ENCODE peak calls at places on chromosomes 13 and 19, in six cellular contexts. N is H9; W is H1; B is thoracic aorta; R is effector memory CD4-positive, alpha-beta T cell; Q is fibroblast of lung. S is an unnamed sample.

GRCh38 chr19:10149427-10149826 is 29.7 kb upstream of the EIF3G start:
- DNase-seq in Q (no peak), W (no peak), R (no peak), N (no peak), B (no peak), S (no peak)

GRCh38 chr13:40640845-40641458 is 25.5 kb downstream of the FOXO1 start:
- DNase-seq in Q (no peak), R (peak; percentile 36), B (no peak), N (no peak), W (no peak), S (no peak)

GRCh38 chr19:14450168-14450874 is 17.2 kb downstream of the PKN1 start:
- DNase-seq in N (peak; percentile 99), R (peak; percentile 54), Q (no peak), W (peak; percentile 94), B (no peak), S (peak; percentile 94)

GRCh38 chr19:30890033-30890432 is 459.2 kb downstream of the TSHZ3 start:
- DNase-seq in B (no peak), R (no peak), N (no peak), Q (no peak), W (no peak), S (no peak)

GRCh38 chr13:45441633-45442032 is 23.1 kb upstream of the COG3 start:
- DNase-seq in W (no peak), N (no peak), B (no peak), R (no peak), Q (peak; percentile 29), S (no peak)

GRCh38 chr19:50975766-50976165 is 6.4 kb upstream of the KLK6 start:
- DNase-seq in B (no peak), Q (no peak), W (no peak), N (peak; percentile 90), R (no peak), S (no peak)

GRCh38 chr19:44305457-44305856 is 632 bp upstream of the ZNF235 start:
- DNase-seq in B (no peak), Q (no peak), R (no peak), N (no peak), W (no peak), S (no peak)

GRCh38 chr19:41860419-41861097 is 503 bp downstream of the RPS19 start:
- DNase-seq in R (no peak), Q (peak; percentile 22), B (no peak), W (no peak), N (no peak), S (peak; percentile 61)

GRCh38 chr19:7106711-7107657 is 37.5 kb downstream of the ZNF557 start:
- DNase-seq in N (no peak), W (no peak), Q (no peak), B (no peak), R (no peak), S (no peak)

GRCh38 chr19:29724102-29724641 is 9.1 kb upstream of the C19orf12 start:
- DNase-seq in R (no peak), B (no peak), N (peak; percentile 61), W (no peak), Q (peak; percentile 32), S (no peak)

GRCh38 chr19:5954293-5954692 is 23.6 kb downstream of the RANBP3 start:
- DNase-seq in W (no peak), B (no peak), N (no peak), Q (peak; percentile 32), R (no peak), S (no peak)

GRCh38 chr19:28051047-28051446 is 1161.9 kb downstream of the UQCRFS1 start:
- DNase-seq in Q (no peak), R (no peak), N (peak; percentile 22), B (no peak), W (no peak), S (no peak)

GRCh38 chr13:108070491-108070890 is 144.8 kb downstream of the LIG4 start:
- DNase-seq in R (no peak), Q (peak; percentile 4), N (no peak), B (no peak), W (no peak), S (no peak)

GRCh38 chr19:43624933-43625332 is 5.5 kb upstream of the ZNF428 start:
- DNase-seq in Q (no peak), R (peak; percentile 75), W (no peak), N (peak; percentile 96), B (no peak), S (peak; percentile 97)

GRCh38 chr13:104414771-104415170 is 1348.6 kb upstream of the SLC10A2 start:
- DNase-seq in B (no peak), R (no peak), W (no peak), N (no peak), Q (peak; percentile 4), S (no peak)

GRCh38 chr13:108214511-108215383 is 589 bp downstream of the LIG4 start:
- DNase-seq in B (no peak), W (no peak), N (peak; percentile 50), R (no peak), Q (no peak), S (no peak)

GRCh38 chr13:28753208-28753892 is 34.6 kb upstream of the SLC46A3 start:
- DNase-seq in Q (peak; percentile 86), R (no peak), B (peak; percentile 55), N (peak; percentile 79), W (no peak), S (no peak)

GRCh38 chr19:6970478-6970877 is 50.8 kb downstream of the MBD3L2B start:
- DNase-seq in W (no peak), R (no peak), N (no peak), Q (no peak), B (no peak), S (peak; percentile 82)

GRCh38 chr13:45519473-45519872 is 54.7 kb downstream of the COG3 start:
- DNase-seq in W (no peak), R (no peak), N (no peak), B (no peak), Q (no peak), S (no peak)

GRCh38 chr13:37277435-37278144 is 172.1 kb upstream of the CSNK1A1L start:
- DNase-seq in N (no peak), W (no peak), R (no peak), B (no peak), Q (peak; percentile 80), S (no peak)

GRCh38 chr19:13128583-13128982 is 10.5 kb downstream of the NACC1 start:
- DNase-seq in W (no peak), B (no peak), N (peak; percentile 18), R (no peak), Q (no peak), S (no peak)
- H3K4me1 ChIP-seq in W (peaks cover 3% of the 10 kb centered on the region), B (no peaks in the 10 kb centered on the region), N (no peaks in the 10 kb centered on the region), R (peaks cover 14% of the 10 kb centered on the region), Q (no peaks in the 10 kb centered on the region), S (no peaks in the 10 kb centered on the region)

GRCh38 chr13:98544105-98544710 is 32.7 kb downstream of the STK24 start:
- DNase-seq in W (no peak), Q (no peak), N (no peak), R (no peak), B (no peak), S (no peak)

GRCh38 chr13:98541701-98542203 is 35.2 kb downstream of the STK24 start:
- DNase-seq in B (no peak), W (no peak), Q (no peak), N (no peak), R (no peak), S (no peak)

GRCh38 chr13:98543380-98544104 is 33.4 kb downstream of the STK24 start:
- DNase-seq in N (no peak), W (no peak), Q (no peak), B (no peak), R (no peak), S (no peak)

GRCh38 chr13:98541211-98541610 is 35.7 kb downstream of the STK24 start:
- DNase-seq in R (no peak), B (no peak), Q (no peak), W (no peak), N (no peak), S (no peak)

DNA sequence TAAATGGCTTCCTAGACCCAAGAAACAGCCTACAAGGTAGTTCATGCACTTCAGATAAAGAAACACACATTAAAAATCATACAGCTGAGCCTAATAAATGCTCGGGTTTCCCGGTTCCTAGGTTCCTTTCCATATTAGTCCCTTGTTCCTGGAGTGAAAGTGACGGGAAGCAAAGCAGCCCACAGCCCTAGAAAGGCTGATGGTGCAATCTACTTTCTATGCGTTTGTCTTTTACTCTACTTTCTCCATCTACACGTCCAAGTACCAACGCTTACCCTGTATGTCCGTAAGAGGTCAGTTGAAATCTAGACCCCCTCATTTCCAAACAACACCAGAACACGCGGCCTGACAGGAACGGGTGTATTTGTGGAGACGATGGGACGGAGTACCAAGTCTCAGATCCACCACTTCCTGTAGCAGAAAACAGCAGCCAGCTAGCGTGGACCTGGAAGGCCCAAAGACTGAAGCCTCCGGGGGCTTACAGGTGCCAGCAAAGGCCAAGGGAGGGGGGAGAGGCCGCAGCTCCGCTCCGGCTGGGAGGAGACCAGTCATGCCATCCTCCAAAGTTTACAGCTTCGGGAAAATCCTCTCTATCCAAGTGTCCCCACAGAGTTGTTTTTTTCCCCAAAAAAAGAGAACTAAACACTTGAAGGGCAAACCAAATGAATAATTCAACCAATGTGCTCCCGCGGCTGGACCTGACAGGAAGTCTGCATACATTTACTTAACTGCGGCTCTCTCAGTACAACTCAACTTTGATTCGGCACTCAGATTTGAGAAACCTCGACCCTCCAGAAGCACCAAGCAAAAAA is 34.1 kb downstream of the STK24 start:
- DNase-seq in Q (no peak), B (no peak), R (no peak), N (no peak), W (no peak), S (no peak)
- H3K4me1 ChIP-seq in Q (peaks cover 35% of the 10 kb centered on the region), B (peaks cover 16% of the 10 kb centered on the region), R (peaks cover 61% of the 10 kb centered on the region), N (peaks cover 15% of the 10 kb centered on the region), W (peaks cover 13% of the 10 kb centered on the region), S (peaks cover 30% of the 10 kb centered on the region)

GRCh38 chr13:26422036-26422435 is 135.4 kb upstream of the WASF3 start:
- DNase-seq in W (no peak), B (no peak), N (no peak), Q (no peak), R (no peak), S (no peak)

GRCh38 chr13:26423634-26424033 is 133.8 kb upstream of the WASF3 start:
- DNase-seq in W (no peak), Q (peak; percentile 19), N (no peak), R (no peak), B (peak; percentile 7), S (no peak)

GRCh38 chr13:26425439-26426358 is 131.8 kb upstream of the WASF3 start:
- DNase-seq in Q (peak; percentile 68), N (no peak), R (no peak), B (no peak), W (no peak), S (no peak)

GRCh38 chr13:26420282-26420960 is 137.1 kb upstream of the WASF3 start:
- DNase-seq in B (no peak), W (no peak), N (no peak), R (no peak), Q (peak; percentile 6), S (no peak)

GRCh38 chr13:26424181-26424580 is 133.3 kb upstream of the WASF3 start:
- DNase-seq in R (no peak), Q (no peak), W (no peak), B (no peak), N (no peak), S (no peak)
- H3K4me1 ChIP-seq in R (no peaks in the 10 kb centered on the region), Q (no peaks in the 10 kb centered on the region), W (no peaks in the 10 kb centered on the region), B (peaks cover 20% of the 10 kb centered on the region), N (no peaks in the 10 kb centered on the region), S (no peaks in the 10 kb centered on the region)

GRCh38 chr13:58906329-58907007 is 1257.3 kb downstream of the DIAPH3 start:
- DNase-seq in Q (peak; percentile 15), W (no peak), R (no peak), B (no peak), N (peak; percentile 31), S (no peak)
- H3K4me1 ChIP-seq in Q (no peaks in the 10 kb centered on the region), W (no peaks in the 10 kb centered on the region), R (no peaks in the 10 kb centered on the region), B (no peaks in the 10 kb centered on the region), N (no peaks in the 10 kb centered on the region), S (no peaks in the 10 kb centered on the region)

GRCh38 chr19:58469241-58470013 is 2.5 kb downstream of the ZNF324 start:
- DNase-seq in B (no peak), R (no peak), W (no peak), Q (no peak), N (no peak), S (no peak)
- H3K4me1 ChIP-seq in B (peaks cover 11% of the 10 kb centered on the region), R (peaks cover 15% of the 10 kb centered on the region), W (no peaks in the 10 kb centered on the region), Q (peaks cover 5% of the 10 kb centered on the region), N (no peaks in the 10 kb centered on the region), S (peaks cover 21% of the 10 kb centered on the region)

S was measured in Karpas-422.